ENCODE peak calls at places on chromosomes 6 and 20, in four cellular contexts. B, T, S and K are unnamed samples.

GRCh38 chr6:88730602-88731001 is 232.8 kb downstream of the RNGTT start:
- DNase-seq in B (no peak), T (no peak), S (no peak), K (no peak)

GRCh38 chr6:53795702-53796450 is 1.1 kb downstream of the LRRC1 start:
- DNase-seq in B (no peak), S (peak), T (peak), K (no peak)

GRCh38 chr6:158198461-158198860 is 30.3 kb downstream of the GTF2H5 start:
- DNase-seq in T (no peak), S (no peak), B (no peak), K (no peak)

GRCh38 chr6:2037230-2037926 is 208.0 kb downstream of the GMDS start:
- DNase-seq in T (no peak), B (peak), S (no peak), K (no peak)

GRCh38 chr20:54477134-54477533 is 1.7 kb downstream of the DOK5 start:
- DNase-seq in T (no peak), S (no peak), B (no peak), K (no peak)

GRCh38 chr6:115750292-115750691 is 310.4 kb downstream of the FRK start:
- DNase-seq in T (no peak), B (no peak), S (no peak), K (no peak)

GRCh38 chr6:118350881-118351430 is 197.1 kb upstream of the PLN start:
- DNase-seq in S (no peak), B (no peak), T (no peak), K (no peak)

GRCh38 chr6:111260570-111261298 is 173.4 kb downstream of the SLC16A10 start:
- DNase-seq in B (peak), S (no peak), T (no peak), K (no peak)

GRCh38 chr6:170476360-170476759 is 76.7 kb downstream of the PSMB1 start:
- DNase-seq in T (peak), S (no peak), B (peak), K (no peak)

GRCh38 chr6:33008944-33009861 is at the start of gene HLA-DOA:
- DNase-seq in S (no peak), B (peak), T (no peak), K (no peak)

GRCh38 chr6:40733290-40733689 is 146.1 kb upstream of the LRFN2 start:
- DNase-seq in S (no peak), B (no peak), T (no peak), K (no peak)

GRCh38 chr20:13250242-13250641 is 29.2 kb downstream of the ISM1 start:
- DNase-seq in B (no peak), S (no peak), T (no peak), K (no peak)

GRCh38 chr6:12403946-12404647 is 113.9 kb downstream of the EDN1 start:
- DNase-seq in S (no peak), B (no peak), T (no peak), K (no peak)

GRCh38 chr6:12401200-12401599 is 111.0 kb downstream of the EDN1 start:
- DNase-seq in T (no peak), S (no peak), B (no peak), K (no peak)

GRCh38 chr6:12408752-12409151 is 118.6 kb downstream of the EDN1 start:
- DNase-seq in B (no peak), S (no peak), T (no peak), K (no peak)

GRCh38 chr6:12404651-12405050 is 114.5 kb downstream of the EDN1 start:
- DNase-seq in T (no peak), S (no peak), B (no peak), K (no peak)

GRCh38 chr6:12403201-12403826 is 113.2 kb downstream of the EDN1 start:
- DNase-seq in B (no peak), T (no peak), S (no peak), K (no peak)
- TF ChIP-seq CTCF in B (no peak), T (no peak), S (no peak), K (no peak)

GRCh38 chr6:10763006-10763405 is 15.4 kb downstream of the TMEM14B start:
- DNase-seq in S (no peak), T (no peak), B (no peak), K (no peak)

GRCh38 chr6:10756085-10756484 is 8.5 kb downstream of the TMEM14B start:
- DNase-seq in S (no peak), T (no peak), B (peak), K (no peak)

GRCh38 chr6:10759884-10760329 is 12.3 kb downstream of the TMEM14B start:
- DNase-seq in B (no peak), S (peak), T (no peak), K (no peak)

GRCh38 chr6:10759312-10759839 is 11.8 kb downstream of the TMEM14B start:
- DNase-seq in S (no peak), T (no peak), B (peak), K (no peak)
- TF ChIP-seq CTCF in S (peak), T (peak), B (peak), K (peak)

DNA sequence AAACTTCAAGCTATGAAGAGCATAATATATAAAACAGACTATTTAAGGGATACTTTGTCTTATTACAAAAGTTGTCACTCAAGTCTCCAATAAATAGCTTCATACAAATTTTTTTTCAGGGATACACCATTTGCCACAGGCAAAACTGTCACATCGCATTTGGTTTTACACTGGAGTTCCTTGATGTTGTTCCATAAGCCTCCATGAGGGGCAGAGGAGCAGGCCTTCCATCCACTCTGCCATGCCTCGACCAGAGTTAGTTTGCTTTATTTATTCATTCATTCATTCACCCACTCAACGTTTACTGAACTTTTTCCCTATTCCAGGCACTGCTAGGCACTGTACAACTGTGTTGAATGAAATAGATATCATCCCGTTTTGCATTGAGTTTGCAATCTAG is 246.6 kb downstream of the PHF3 start:
- DNase-seq in T (no peak), S (no peak), B (no peak), K (no peak)
- TF ChIP-seq CTCF in T (no peak), S (peak), B (no peak), K (no peak)

DNA sequence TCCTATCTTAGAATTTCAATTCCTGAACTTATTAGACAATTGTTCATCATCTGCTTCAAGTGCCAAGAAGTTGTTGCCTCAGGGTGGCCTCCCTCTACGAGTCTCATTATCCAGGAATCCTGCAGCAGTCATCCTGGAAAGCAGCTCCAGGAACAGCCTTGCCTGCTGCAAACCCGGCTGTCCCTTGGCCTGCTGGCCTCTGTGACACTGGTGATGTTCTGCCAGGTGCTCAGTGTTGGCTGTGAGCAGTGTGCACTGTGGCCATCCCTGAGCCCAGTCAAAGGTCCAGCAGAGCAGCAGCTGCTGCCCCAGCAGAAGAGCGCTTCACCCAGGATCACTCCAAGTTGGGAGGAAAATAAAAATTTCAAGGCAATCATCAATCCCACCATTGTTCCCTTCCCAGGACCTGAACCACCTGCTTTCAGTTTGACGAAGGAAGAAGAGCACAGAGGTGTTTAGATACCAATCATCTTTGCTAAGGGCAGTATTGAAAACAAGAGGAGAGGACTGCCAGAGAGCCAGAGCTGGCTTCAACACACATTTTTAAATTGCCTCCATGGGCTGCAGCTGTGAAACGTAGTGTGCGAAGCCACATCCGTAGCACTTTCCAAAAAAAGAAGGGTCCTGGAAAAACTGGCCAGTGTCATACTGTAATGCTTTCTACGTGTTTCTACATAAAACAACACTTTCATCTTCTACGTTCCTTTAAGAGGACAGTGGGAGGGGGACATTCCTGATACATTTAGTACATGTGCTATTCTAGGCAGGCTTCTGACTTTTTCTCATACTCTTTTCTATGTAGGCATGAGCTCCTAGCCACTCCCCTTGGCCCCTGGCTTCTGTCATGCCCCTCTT is 7.2 kb upstream of the FAM50B start:
- DNase-seq in B (no peak), S (peak), T (no peak), K (peak)
- TF ChIP-seq CTCF in B (no peak), S (no peak), T (no peak), K (no peak)

DNA sequence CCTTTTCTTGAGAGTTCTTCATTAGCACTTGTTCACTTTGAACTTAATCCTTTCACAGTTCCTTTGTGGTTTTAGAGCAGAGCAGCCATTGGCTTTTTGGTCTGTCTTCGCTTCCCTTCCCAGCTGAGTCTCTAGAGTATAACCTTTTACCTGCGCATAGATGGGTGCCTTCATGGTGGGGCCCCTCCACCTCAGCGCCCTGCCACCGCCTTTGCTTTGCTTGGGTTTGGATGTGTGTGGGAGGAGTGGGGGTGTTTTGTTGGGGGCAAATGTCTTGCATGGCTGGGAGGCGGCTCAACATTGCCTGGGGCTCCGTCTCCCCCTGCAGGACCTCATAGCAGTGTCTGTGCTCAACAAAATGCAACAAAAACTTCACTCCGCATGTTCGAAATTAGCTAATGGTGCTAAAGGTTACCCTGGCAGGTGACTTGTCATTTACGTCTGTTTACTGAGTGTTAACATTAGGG is 11.9 kb downstream of the PYGB start:
- DNase-seq in T (no peak), S (no peak), B (no peak), K (no peak)
- TF ChIP-seq CTCF in T (no peak), S (no peak), B (no peak), K (no peak)

GRCh38 chr6:81750660-81751387 is 1.7 kb downstream of the TENT5A start:
- DNase-seq in S (no peak), B (peak), T (no peak), K (no peak)
- TF ChIP-seq CTCF in S (no peak), B (no peak), T (no peak), K (no peak)

DNA sequence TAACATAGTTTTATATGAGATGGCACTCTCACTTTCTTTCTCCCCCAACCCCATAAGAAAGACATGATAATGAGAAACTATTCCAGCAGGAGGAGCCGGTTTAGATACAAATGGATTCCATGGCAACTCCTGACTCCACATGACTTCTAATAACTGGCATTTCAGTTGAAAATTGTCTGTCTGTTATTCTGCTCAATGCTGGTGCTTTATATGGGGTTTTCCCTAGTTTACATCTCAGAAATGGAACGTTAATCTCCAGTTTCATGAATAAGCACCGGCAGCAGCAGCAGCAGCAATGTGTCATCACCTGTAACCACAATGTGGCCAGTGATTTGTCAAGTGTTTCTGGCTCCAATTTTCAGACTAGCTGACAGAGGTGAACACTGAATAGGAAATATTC is 8.0 kb upstream of the SIM1 start:
- DNase-seq in T (no peak), S (no peak), B (no peak), K (no peak)
- TF ChIP-seq CTCF in T (no peak), S (no peak), B (no peak), K (peak)

DNA sequence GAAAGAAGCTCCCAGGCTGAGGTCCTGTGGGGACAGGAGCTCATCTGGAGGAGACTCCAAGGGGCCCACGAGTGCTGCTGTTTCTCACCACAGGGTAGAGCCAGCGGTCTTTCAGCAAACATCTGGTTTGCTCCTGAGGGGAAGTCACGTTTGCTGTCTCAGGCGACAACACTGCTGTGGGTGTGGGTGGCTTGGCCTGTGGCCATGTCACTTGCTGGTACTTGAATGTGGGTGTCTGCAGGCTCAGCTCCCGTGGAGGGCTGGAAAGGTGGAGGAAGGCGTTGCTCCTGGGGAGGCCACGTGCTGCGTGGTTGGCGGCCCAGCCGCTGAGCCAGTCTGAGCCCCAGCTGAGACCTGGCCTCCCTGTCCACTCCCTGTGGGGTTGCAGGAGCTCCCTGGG is 52.8 kb upstream of the MPC1 start:
- DNase-seq in S (no peak), B (peak), T (no peak), K (no peak)
- TF ChIP-seq CTCF in S (no peak), B (peak), T (no peak), K (no peak)

GRCh38 chr6:12636336-12636735 is 80.2 kb upstream of the PHACTR1 start:
- DNase-seq in S (no peak), T (no peak), B (no peak), K (no peak)
- TF ChIP-seq CTCF in S (no peak), T (no peak), B (peak), K (peak)

GRCh38 chr6:151661928-151662327 is 145.6 kb upstream of the ESR1 start:
- DNase-seq in S (no peak), T (no peak), B (no peak), K (no peak)
- TF ChIP-seq CTCF in S (no peak), T (no peak), B (peak), K (no peak)